ENCODE peak calls at places on chromosomes 4 and X, in six cellular contexts. S is A549; Y is CD8-positive, alpha-beta T cell; V is lower lobe of right lung; L is psoas muscle; J is vagina. G is an unnamed sample.

GRCh38 chr4:176838611-176839411 is 46.1 kb upstream of the VEGFC start:
- DNase-seq in V (no peak), Y (no peak), J (no peak), S (peak; percentile 3), L (peak; percentile 12), G (no peak)

GRCh38 chr4:37977471-37978452 is 17.6 kb downstream of the PTTG2 start:
- DNase-seq in V (peak; percentile 88), L (peak; percentile 72), S (peak; percentile 37), J (no peak), Y (peak; percentile 77), G (peak; percentile 61)

GRCh38 chrX:120372667-120373370 is 10.9 kb downstream of the ATP1B4 start:
- DNase-seq in S (no peak), V (no peak), L (no peak), Y (no peak), J (no peak), G (no peak)

GRCh38 chr4:24690436-24690835 is 104.9 kb upstream of the SOD3 start:
- DNase-seq in S (no peak), V (no peak), L (peak; percentile 21), J (no peak), Y (no peak), G (no peak)

GRCh38 chr4:100843897-100844296 is 326.1 kb upstream of the EMCN start:
- DNase-seq in Y (no peak), V (no peak), S (no peak), J (no peak), L (no peak), G (no peak)

GRCh38 chr4:5969777-5970176 is 48.5 kb downstream of the C4orf50 start:
- DNase-seq in J (no peak), S (no peak), Y (no peak), V (no peak), L (no peak), G (peak; percentile 23)

GRCh38 chrX:107654778-107655761 is 26.8 kb downstream of the PRPS1 start:
- DNase-seq in Y (peak; percentile 68), L (peak; percentile 61), V (peak; percentile 71), J (no peak), S (no peak), G (peak; percentile 71)

GRCh38 chrX:38941675-38942074 is 140.4 kb downstream of the MID1IP1 start:
- DNase-seq in J (no peak), L (no peak), V (no peak), S (no peak), Y (no peak), G (no peak)

GRCh38 chr4:96598465-96598864 is 758.6 kb downstream of the PDHA2 start:
- DNase-seq in S (no peak), J (no peak), V (no peak), Y (no peak), L (no peak), G (no peak)

GRCh38 chrX:9342581-9343051 is 122.2 kb upstream of the TBL1X start:
- DNase-seq in Y (peak; percentile 53), L (peak; percentile 80), V (peak; percentile 77), S (peak; percentile 84), J (no peak), G (peak; percentile 45)

GRCh38 chrX:40644175-40644574 is 3.2 kb downstream of the CXorf38 start:
- DNase-seq in S (no peak), V (no peak), L (no peak), J (no peak), Y (no peak), G (no peak)

GRCh38 chrX:41452972-41453371 is 5.8 kb downstream of the NYX start:
- DNase-seq in V (no peak), S (no peak), L (no peak), Y (no peak), J (no peak), G (no peak)

GRCh38 chrX:19097553-19097952 is 24.7 kb downstream of the ADGRG2 start:
- DNase-seq in S (no peak), V (no peak), J (no peak), Y (no peak), L (no peak), G (no peak)

GRCh38 chr4:115678425-115678941 is 565.1 kb upstream of the NDST4 start:
- DNase-seq in L (no peak), S (no peak), V (no peak), J (no peak), Y (no peak), G (no peak)

GRCh38 chr4:97582890-97583289 is 560.4 kb downstream of the STPG2 start:
- DNase-seq in Y (no peak), V (no peak), S (no peak), J (no peak), L (no peak), G (no peak)

GRCh38 chr4:105462042-105462421 is 11.8 kb downstream of the PPA2 start:
- DNase-seq in V (no peak), J (no peak), Y (no peak), S (no peak), L (no peak), G (no peak)

GRCh38 chr4:98996056-98996941 is 778 bp downstream of the METAP1 start:
- DNase-seq in L (no peak), V (no peak), Y (no peak), J (no peak), S (peak; percentile 8), G (no peak)

GRCh38 chr4:168656055-168656660 is 159.3 kb downstream of the PALLD start:
- DNase-seq in V (no peak), J (no peak), Y (no peak), S (no peak), L (no peak), G (no peak)

GRCh38 chr4:72568959-72569718 is at the start of gene ADAMTS3:
- DNase-seq in J (no peak), L (peak; percentile 46), V (peak; percentile 69), S (peak; percentile 14), Y (no peak), G (peak; percentile 48)

GRCh38 chrX:33211356-33212254 is at the start of gene DMD:
- DNase-seq in L (peak; percentile 36), V (peak; percentile 37), Y (no peak), S (no peak), J (no peak), G (no peak)
- H3K27ac ChIP-seq in L (peak within 1 kb of the TSS; percentile 85), V (peak within 1 kb of the TSS; percentile 41), Y (no peak within 1 kb of the TSS), S (no peak within 1 kb of the TSS), J (peak within 1 kb of the TSS; percentile 16), G (no peak within 1 kb of the TSS)

DNA sequence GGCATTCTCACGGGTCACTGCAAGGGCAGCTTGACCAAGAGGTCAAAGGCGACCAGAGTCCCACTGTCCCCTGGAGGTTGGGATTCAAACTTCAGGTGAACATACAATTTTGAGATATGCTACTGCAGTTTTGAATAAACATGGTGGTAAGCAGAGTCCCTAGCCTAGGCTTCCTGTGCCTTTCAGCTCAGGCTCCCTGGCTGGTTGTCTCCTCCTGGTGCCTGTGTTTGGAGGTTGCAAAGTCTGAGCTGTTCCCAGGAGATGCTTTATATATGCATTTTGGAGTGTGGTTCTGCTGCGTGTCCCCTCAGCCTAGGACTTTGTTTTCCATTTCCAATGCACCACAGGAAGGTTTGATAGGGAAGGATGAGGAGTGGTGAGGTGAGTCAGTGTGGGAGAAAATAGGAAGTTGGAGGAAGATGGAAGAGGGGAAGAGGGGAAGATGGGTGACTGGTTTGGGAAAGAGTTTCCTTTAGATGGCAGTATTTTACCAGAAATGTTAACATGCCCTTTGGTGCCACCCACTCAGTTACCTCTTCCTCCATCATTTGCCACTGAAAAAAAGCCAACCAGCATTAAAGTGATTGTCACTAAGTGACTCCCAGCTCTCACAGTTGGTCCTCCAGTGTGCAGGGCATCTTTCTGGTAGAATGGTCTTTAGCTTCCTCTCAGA is 211.7 kb upstream of the AGTR2 start:
- DNase-seq in S (no peak), Y (no peak), J (no peak), V (no peak), L (no peak), G (no peak)
- H3K4me3 ChIP-seq in S (no peak overlapping the region), Y (no peak overlapping the region), J (no peak overlapping the region), V (no peak overlapping the region), L (no peak overlapping the region), G (no peak overlapping the region)

DNA sequence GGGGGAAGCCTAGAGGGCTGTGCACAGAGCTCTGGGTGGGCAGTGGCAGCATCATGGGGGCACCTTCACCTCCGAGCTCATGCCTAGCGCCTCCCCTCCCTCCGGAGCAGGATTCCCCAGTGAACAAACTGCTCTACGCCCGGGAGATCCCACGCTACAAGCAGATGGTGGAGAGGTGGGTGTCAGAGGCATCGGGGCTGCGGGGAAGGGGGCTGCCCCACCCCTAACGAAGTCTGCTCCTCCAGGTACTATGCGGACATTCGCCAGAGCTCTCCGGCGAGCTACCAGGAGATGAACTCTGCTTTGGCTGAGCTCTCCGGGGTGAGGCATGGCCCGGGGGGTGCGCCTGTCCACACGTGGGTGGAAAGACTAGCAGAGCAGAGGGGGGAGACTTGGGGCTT is 2.7 kb upstream of the SRPK3 start:
- DNase-seq in V (no peak), Y (no peak), J (no peak), L (no peak), S (no peak), G (peak; percentile 10)
- H3K4me1 ChIP-seq in V (peaks cover 11% of the 10 kb centered on the region), Y (no peaks in the 10 kb centered on the region), J (peaks cover 18% of the 10 kb centered on the region), L (no peaks in the 10 kb centered on the region), S (no peaks in the 10 kb centered on the region), G (no peaks in the 10 kb centered on the region)

GRCh38 chr4:7893539-7893938 is 46.1 kb downstream of the AFAP1 start:
- DNase-seq in L (no peak), J (no peak), Y (no peak), V (no peak), S (no peak), G (no peak)

GRCh38 chr4:7897811-7898210 is 41.9 kb downstream of the AFAP1 start:
- DNase-seq in L (no peak), Y (no peak), S (no peak), J (no peak), V (no peak), G (no peak)

GRCh38 chr4:7894098-7894676 is 45.5 kb downstream of the AFAP1 start:
- DNase-seq in S (no peak), V (no peak), L (no peak), J (no peak), Y (no peak), G (no peak)

GRCh38 chr4:7892212-7893019 is 47.2 kb downstream of the AFAP1 start:
- DNase-seq in J (no peak), S (no peak), Y (no peak), V (no peak), L (no peak), G (no peak)

DNA sequence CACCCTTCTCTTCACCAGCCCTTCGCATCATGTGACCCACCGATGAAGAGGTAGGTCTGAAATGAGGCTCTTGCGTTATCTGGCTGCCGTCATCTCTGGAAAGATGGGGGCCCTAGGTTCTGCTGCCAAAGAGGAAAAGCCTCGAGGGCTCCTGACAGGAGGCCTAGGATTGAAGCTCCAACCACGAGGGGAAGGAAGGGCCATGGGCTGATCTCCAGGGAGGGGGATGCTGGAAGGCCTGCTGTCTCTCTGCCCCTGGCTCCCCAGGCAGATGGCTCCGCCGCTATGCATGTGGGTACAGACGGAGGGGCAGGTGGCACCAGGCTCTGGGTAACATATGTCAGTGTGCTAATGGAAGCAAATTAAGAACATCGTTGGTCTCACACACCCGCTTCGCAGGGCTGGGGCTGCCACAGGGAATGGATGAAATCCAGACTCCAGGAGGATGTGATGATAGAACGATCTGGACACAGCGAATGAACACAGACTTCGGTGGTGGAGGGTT is 44.9 kb downstream of the AFAP1 start:
- DNase-seq in L (no peak), V (no peak), S (no peak), J (no peak), Y (no peak), G (no peak)
- H3K27ac ChIP-seq in L (no peak overlapping the region), V (no peak overlapping the region), S (peak overlapping the region; percentile 35), J (no peak overlapping the region), Y (no peak overlapping the region), G (peak overlapping the region; percentile 86)

DNA sequence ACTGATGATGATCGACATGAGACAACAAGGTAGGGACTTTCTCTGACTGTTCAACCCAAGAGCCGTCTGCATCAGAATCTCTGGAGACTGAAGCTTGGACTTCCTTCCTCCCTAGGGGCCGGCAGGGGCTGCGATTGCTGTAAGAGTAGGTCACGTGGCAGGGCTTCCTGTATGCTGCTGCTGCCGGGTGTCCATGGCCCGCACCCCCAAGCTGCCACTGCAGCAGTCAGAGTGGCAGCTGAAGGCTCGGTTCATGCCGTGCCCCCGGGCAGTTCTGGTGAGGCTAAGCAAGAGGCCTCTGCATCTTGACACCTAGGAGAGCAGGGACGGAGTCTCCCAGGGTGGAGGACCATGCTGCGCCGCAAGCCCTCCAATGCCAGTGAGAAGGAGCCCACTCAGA is at the start of gene SASH3:
- DNase-seq in Y (peak; percentile 73), L (peak; percentile 40), S (no peak), V (peak; percentile 82), J (no peak), G (no peak)
- H3K4me3 ChIP-seq in Y (peak within 1 kb of the TSS; percentile 97), L (peak within 1 kb of the TSS; percentile 25), S (no peak within 1 kb of the TSS), V (peak within 1 kb of the TSS; percentile 51), J (no peak within 1 kb of the TSS), G (no peak within 1 kb of the TSS)